ENCODE peak calls at places on chromosome 22, in four cellular contexts. H is A673, S is ovary, L is tibial nerve. O is an unnamed sample.
A peak's percentile ranks its signal among the peaks of the same experiment; 100 is the strongest.

GRCh38 chr22:45777046-45777851 is 105.6 kb downstream of the ATXN10 start:
- DNase-seq in H (no peak), L (no peak), S (no peak), O (peak; percentile 53)

GRCh38 chr22:17872491-17872890 is 98.2 kb upstream of the BID start:
- DNase-seq in H (no peak), L (no peak), S (no peak), O (no peak)

GRCh38 chr22:36439481-36440271 is 41.8 kb downstream of the TXN2 start:
- DNase-seq in L (no peak), H (peak; percentile 44), S (peak; percentile 88), O (peak; percentile 92)

GRCh38 chr22:17104336-17104935 is 16.7 kb downstream of the TMEM121B start:
- DNase-seq in H (no peak), S (no peak), L (no peak), O (no peak)

GRCh38 chr22:29259253-29259899 is 8.4 kb downstream of the RHBDD3 start:
- DNase-seq in H (no peak), L (no peak), S (no peak), O (no peak)

GRCh38 chr22:17965538-17966402 is 58.6 kb downstream of the MICAL3 start:
- DNase-seq in H (no peak), S (no peak), L (no peak), O (no peak)

GRCh38 chr22:40499187-40499753 is 128.9 kb downstream of the SGSM3 start:
- DNase-seq in H (peak; percentile 47), L (no peak), S (peak; percentile 60), O (peak; percentile 79)

GRCh38 chr22:43919106-43919965 is 4.3 kb upstream of the PNPLA3 start:
- DNase-seq in S (no peak), H (no peak), L (no peak), O (no peak)

DNA sequence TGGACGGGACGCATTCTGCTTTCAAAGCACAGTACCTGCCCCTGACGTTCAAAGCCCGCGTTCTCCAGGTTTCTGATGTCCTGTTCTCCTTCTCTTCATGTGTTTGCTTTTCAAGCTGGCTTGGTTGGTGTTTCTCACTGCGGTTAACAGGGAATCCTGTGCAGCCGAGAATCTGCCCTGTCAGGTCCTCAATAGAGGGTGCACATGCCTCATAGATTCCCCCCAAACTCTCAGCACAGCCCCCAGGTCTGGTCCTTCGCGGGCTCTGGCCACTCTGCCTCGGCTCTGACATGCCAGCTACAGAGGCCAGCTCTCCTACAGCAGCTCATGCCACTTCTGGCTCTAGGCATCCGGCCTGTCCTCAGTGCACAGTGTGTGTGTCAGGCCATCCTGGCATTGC is 1343.8 kb downstream of the TBC1D22A start:
- DNase-seq in L (no peak), S (no peak), H (no peak), O (peak; percentile 16)
- H3K9me3 ChIP-seq in L (no peaks in the 10 kb centered on the region), S (no peaks in the 10 kb centered on the region), H (peaks cover 5% of the 10 kb centered on the region), O (peaks cover 3% of the 10 kb centered on the region)

DNA sequence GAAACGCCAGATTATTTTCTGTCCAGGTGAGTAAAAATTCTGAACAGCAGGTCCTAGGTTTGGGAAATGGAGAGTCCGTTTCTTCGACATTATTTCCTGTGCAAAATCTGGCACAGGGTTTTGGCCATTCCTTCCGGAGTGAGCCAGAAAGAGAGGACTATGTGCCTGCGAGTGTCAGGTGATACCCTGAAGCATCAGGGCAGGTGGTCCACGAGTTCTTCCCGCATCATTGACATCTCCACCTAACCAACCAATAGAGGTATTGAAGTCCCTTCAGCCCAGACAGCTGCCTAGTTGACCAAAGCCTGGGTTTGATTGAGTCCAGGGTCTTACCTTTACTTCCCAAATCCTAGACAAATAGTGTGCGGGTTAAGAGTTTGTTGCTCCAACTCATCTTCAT is 808 bp downstream of the SNAP29 start:
- DNase-seq in S (no peak), H (no peak), L (no peak), O (no peak)
- H3K27ac ChIP-seq in S (no peak overlapping the region), H (peak overlapping the region; percentile 92), L (peak overlapping the region; percentile 93), O (no peak overlapping the region)

GRCh38 chr22:48826546-48826945 is 1001.1 kb downstream of the BRD1 start:
- DNase-seq in S (no peak), H (no peak), L (no peak), O (no peak)

GRCh38 chr22:48825802-48826520 is 1001.7 kb downstream of the BRD1 start:
- DNase-seq in H (no peak), S (no peak), L (no peak), O (no peak)

GRCh38 chr22:48823941-48824340 is 1003.7 kb downstream of the BRD1 start:
- DNase-seq in S (no peak), H (no peak), L (no peak), O (no peak)

GRCh38 chr22:48827228-48827810 is 1000.4 kb downstream of the BRD1 start:
- DNase-seq in H (peak; percentile 29), L (no peak), S (no peak), O (no peak)

GRCh38 chr22:48824673-48825651 is 1002.7 kb downstream of the BRD1 start:
- DNase-seq in S (no peak), H (peak; percentile 78), L (no peak), O (peak; percentile 39)
- H3K9me3 ChIP-seq in S (peaks cover 5% of the 10 kb centered on the region), H (no peaks in the 10 kb centered on the region), L (no peaks in the 10 kb centered on the region), O (no peaks in the 10 kb centered on the region)

GRCh38 chr22:27107005-27107404 is 449.6 kb downstream of the MIAT start:
- DNase-seq in S (no peak), L (no peak), H (no peak), O (no peak)

GRCh38 chr22:27101288-27101687 is 443.9 kb downstream of the MIAT start:
- DNase-seq in L (no peak), S (no peak), H (no peak), O (no peak)

GRCh38 chr22:27107824-27108223 is 450.4 kb downstream of the MIAT start:
- DNase-seq in H (peak; percentile 46), L (peak; percentile 50), S (peak; percentile 78), O (peak; percentile 94)

GRCh38 chr22:27108425-27109114 is 451.2 kb downstream of the MIAT start:
- DNase-seq in H (no peak), S (peak; percentile 84), L (peak; percentile 52), O (no peak)

DNA sequence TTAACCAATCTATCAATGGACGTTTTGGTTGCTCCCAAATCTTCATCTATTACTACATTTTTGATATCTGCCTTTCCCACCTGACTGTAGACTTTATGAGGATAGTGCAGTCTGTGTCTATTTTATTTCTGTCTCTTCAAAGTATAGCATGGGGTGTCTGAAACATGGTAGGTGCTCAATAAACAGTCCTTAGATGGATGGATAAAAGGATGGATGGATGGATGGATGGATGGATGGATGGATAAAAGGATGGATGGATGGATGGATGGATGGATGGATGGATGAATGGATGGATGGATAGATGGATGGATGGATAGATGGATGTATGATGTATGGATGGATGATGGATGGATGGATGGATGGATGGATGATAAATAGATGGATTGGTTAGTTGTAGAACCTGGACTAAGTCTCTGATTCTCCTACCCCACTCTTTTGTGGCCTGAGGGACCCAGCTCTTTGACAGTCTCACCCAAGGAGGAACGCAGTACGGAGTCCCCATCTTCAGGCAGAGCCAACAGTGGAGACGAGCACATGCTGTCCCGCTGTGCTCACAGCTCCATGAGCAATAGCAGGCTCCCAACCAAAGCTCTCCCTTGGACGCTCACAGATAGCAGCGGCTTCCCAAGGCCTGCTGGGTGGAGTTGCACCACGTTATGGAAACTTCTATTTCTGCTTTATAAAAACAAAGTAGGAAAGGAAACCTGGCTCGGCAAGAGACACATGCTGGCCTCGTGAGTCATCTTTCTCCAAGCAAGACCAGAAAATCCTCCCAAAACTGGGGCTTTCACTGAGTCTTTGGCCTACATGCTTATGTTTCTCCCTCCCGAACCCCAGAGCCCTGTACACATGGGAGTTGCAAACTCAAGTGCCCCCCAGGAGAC is 448.0 kb downstream of the MIAT start:
- DNase-seq in S (peak; percentile 90), H (no peak), L (peak; percentile 44), O (peak; percentile 56)
- H3K27ac ChIP-seq in S (no peak overlapping the region), H (no peak overlapping the region), L (peak overlapping the region; percentile 79), O (no peak overlapping the region)

GRCh38 chr22:30978304-30978962 is 9.4 kb downstream of the TUG1 start:
- DNase-seq in L (no peak), S (no peak), H (no peak), O (no peak)

GRCh38 chr22:30982501-30982900 is 13.4 kb downstream of the TUG1 start:
- DNase-seq in H (no peak), S (no peak), L (no peak), O (no peak)

GRCh38 chr22:30984317-30984716 is 15.3 kb downstream of the TUG1 start:
- DNase-seq in H (no peak), S (no peak), L (no peak), O (no peak)

GRCh38 chr22:30985561-30986208 is 16.6 kb downstream of the TUG1 start:
- DNase-seq in H (no peak), L (no peak), S (no peak), O (no peak)

GRCh38 chr22:30979932-30980331 is 10.9 kb downstream of the TUG1 start:
- DNase-seq in S (no peak), L (no peak), H (no peak), O (no peak)
- H3K9me3 ChIP-seq in S (peaks cover 7% of the 10 kb centered on the region), L (no peaks in the 10 kb centered on the region), H (peaks cover 44% of the 10 kb centered on the region), O (no peaks in the 10 kb centered on the region)

DNA sequence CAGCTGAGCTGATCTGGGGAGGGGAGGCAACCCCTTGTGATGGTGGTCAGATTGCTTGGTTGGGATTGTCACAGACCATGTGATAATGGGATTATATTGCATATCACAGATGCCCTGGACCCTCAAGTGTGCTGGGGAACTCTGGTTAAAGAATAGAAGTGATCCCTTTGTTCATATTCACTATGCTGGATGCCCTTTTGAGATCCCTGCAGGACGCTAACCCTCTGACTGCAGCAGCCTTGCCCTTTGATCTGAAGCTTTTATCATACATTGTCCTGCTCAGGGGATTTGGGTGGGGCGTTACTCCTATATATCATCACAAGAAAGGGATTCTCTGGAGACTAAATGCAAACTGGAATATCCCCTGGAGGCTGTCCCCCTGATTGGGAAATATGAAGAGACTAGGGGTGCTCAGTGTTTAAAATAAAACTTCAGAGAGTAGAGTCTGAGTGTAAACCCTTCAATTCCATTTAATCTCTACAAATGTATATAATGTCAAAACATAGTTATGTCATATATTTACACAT is 77.0 kb upstream of the TOP3B start:
- DNase-seq in L (no peak), S (no peak), H (no peak), O (no peak)
- H3K27ac ChIP-seq in L (no peak overlapping the region), S (no peak overlapping the region), H (no peak overlapping the region), O (no peak overlapping the region)

GRCh38 chr22:47623740-47624103 is 861.3 kb downstream of the TBC1D22A start:
- DNase-seq in H (no peak), L (no peak), S (no peak), O (peak; percentile 36)
- H3K9me3 ChIP-seq in H (no peaks in the 10 kb centered on the region), L (no peaks in the 10 kb centered on the region), S (no peaks in the 10 kb centered on the region), O (no peaks in the 10 kb centered on the region)

GRCh38 chr22:38758276-38758945 is 2.6 kb upstream of the SUN2 start:
- DNase-seq in H (no peak), L (no peak), S (no peak), O (no peak)

GRCh38 chr22:38755911-38756532 is at the start of gene SUN2:
- DNase-seq in L (peak; percentile 95), H (peak; percentile 91), S (peak; percentile 95), O (peak; percentile 88)

GRCh38 chr22:38759005-38759404 is 3.2 kb upstream of the SUN2 start:
- DNase-seq in S (no peak), H (no peak), L (no peak), O (no peak)

GRCh38 chr22:38756631-38757463 is 1.0 kb upstream of the SUN2 start:
- DNase-seq in S (no peak), L (no peak), H (no peak), O (no peak)

DNA sequence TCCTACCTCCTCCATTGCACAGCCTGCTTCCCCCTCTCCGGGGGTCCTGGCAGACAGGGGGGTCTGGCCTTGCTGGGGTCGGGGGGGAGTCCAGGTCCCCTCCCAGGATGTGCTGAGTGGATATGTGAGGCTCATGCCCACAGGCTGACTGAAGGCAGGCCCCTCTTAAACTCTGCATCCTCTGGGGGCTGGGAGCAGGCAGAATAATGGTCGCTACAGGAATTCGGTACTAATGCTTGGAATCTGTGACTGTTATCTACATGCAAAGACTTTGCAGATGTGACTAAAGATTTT is 1.6 kb upstream of the SUN2 start:
- DNase-seq in L (no peak), H (no peak), S (no peak), O (no peak)
- H3K27ac ChIP-seq in L (peak overlapping the region; percentile 96), H (peak overlapping the region; percentile 93), S (no peak overlapping the region), O (no peak overlapping the region)

GRCh38 chr22:47591709-47592108 is 829.3 kb downstream of the TBC1D22A start:
- DNase-seq in H (no peak), L (no peak), S (no peak), O (no peak)
- H3K9me3 ChIP-seq in H (no peaks in the 10 kb centered on the region), L (no peaks in the 10 kb centered on the region), S (no peaks in the 10 kb centered on the region), O (no peaks in the 10 kb centered on the region)